ENCODE peak calls at places on chromosomes 2 and 18, in nine cellular contexts. P, K, J, F, R, H, Q, U and S are unnamed samples.

GRCh38 chr2:201971516-201972228 is 62.0 kb upstream of the FZD7 start:
- DNase-seq in P (no peak), K (no peak), J (no peak), F (no peak), R (no peak), H (no peak), Q (no peak), U (no peak), S (no peak)

GRCh38 chr2:11827547-11827946 is 81.1 kb downstream of the LPIN1 start:
- DNase-seq in P (no peak), K (no peak), J (no peak), F (no peak), R (no peak), H (no peak), Q (no peak), U (peak; percentile 53), S (no peak)

GRCh38 chr2:30266051-30266621 is 34.8 kb downstream of the LBH start:
- DNase-seq in P (no peak), K (peak; percentile 2), J (no peak), F (peak; percentile 64), R (no peak), H (no peak), Q (no peak), U (peak; percentile 54), S (peak; percentile 66)

GRCh38 chr2:44543773-44544725 is 182.3 kb downstream of the CAMKMT start:
- DNase-seq in P (no peak), K (no peak), J (peak; percentile 4), F (no peak), R (no peak), H (no peak), Q (no peak), U (no peak), S (no peak)

GRCh38 chr2:134080759-134081158 is 173.1 kb upstream of the MGAT5 start:
- DNase-seq in P (no peak), K (no peak), J (no peak), F (no peak), R (no peak), H (no peak), Q (no peak), U (no peak), S (no peak)

GRCh38 chr18:77068890-77069312 is 63.7 kb downstream of the MBP start:
- DNase-seq in P (no peak), K (no peak), J (no peak), F (no peak), R (no peak), H (no peak), Q (no peak), U (no peak), S (no peak)

GRCh38 chr18:50973367-50974126 is 5.7 kb downstream of the ELAC1 start:
- DNase-seq in P (no peak), K (no peak), J (peak; percentile 81), F (no peak), R (no peak), H (no peak), Q (no peak), U (no peak), S (no peak)

GRCh38 chr2:86336350-86337234 is 834 bp downstream of the REEP1 start:
- DNase-seq in P (peak; percentile 47), K (no peak), J (peak; percentile 68), F (no peak), R (no peak), H (no peak), Q (peak; percentile 48), U (no peak), S (no peak)

GRCh38 chr2:10161961-10162441 is 39.5 kb downstream of the RRM2 start:
- DNase-seq in P (no peak), K (no peak), J (no peak), F (no peak), R (no peak), H (no peak), Q (no peak), U (no peak), S (no peak)